ENCODE peak calls at places on chromosomes 5 and 9, in four cellular contexts. One of them, this sample, is unnamed.

GRCh38 chr5:44807269-44807668 is 1.5 kb upstream of the MRPS30 start:
- DNase-seq in caudate nucleus: no peak
- DNase-seq in GM23248: peak; percentile 35
- DNase-seq in BJ: no peak
- DNase-seq in this sample: no peak

GRCh38 chr9:26357803-26358339 is 534.7 kb downstream of the CAAP1 start:
- DNase-seq in caudate nucleus: no peak
- DNase-seq in GM23248: no peak
- DNase-seq in BJ: no peak
- DNase-seq in this sample: no peak

GRCh38 chr5:128109138-128109537 is 25.6 kb downstream of the SLC12A2 start:
- DNase-seq in caudate nucleus: no peak
- DNase-seq in GM23248: no peak
- DNase-seq in BJ: no peak
- DNase-seq in this sample: no peak

GRCh38 chr5:150261231-150261630 is 28.3 kb downstream of the CAMK2A start:
- DNase-seq in caudate nucleus: no peak
- DNase-seq in GM23248: peak; percentile 40
- DNase-seq in BJ: no peak
- DNase-seq in this sample: no peak

GRCh38 chr9:131467214-131467935 is 35.3 kb upstream of the POMT1 start:
- DNase-seq in caudate nucleus: no peak
- DNase-seq in GM23248: no peak
- DNase-seq in BJ: no peak
- DNase-seq in this sample: no peak

GRCh38 chr5:86880344-86880743 is 262.6 kb downstream of the COX7C start:
- DNase-seq in caudate nucleus: no peak
- DNase-seq in GM23248: no peak
- DNase-seq in BJ: no peak
- DNase-seq in this sample: no peak

GRCh38 chr9:112572416-112572815 is 85.8 kb downstream of the KIAA1958 start:
- DNase-seq in caudate nucleus: no peak
- DNase-seq in GM23248: no peak
- DNase-seq in BJ: no peak
- DNase-seq in this sample: no peak

GRCh38 chr5:132644177-132644576 is 13.8 kb upstream of the IL13 start:
- DNase-seq in caudate nucleus: no peak
- DNase-seq in GM23248: no peak
- DNase-seq in BJ: no peak
- DNase-seq in this sample: no peak

GRCh38 chr9:13427587-13427986 is 148.1 kb upstream of the MPDZ start:
- DNase-seq in caudate nucleus: no peak
- DNase-seq in GM23248: peak; percentile 47
- DNase-seq in BJ: no peak
- DNase-seq in this sample: no peak

GRCh38 chr9:114745108-114745848 is 60.6 kb downstream of the TNFSF15 start:
- DNase-seq in caudate nucleus: no peak
- DNase-seq in GM23248: peak; percentile 64
- DNase-seq in BJ: no peak
- DNase-seq in this sample: no peak

GRCh38 chr9:115046786-115047185 is 71.2 kb downstream of the TNC start:
- DNase-seq in caudate nucleus: no peak
- DNase-seq in GM23248: no peak
- DNase-seq in BJ: no peak
- DNase-seq in this sample: no peak

GRCh38 chr5:94153736-94154450 is 412.5 kb upstream of the POU5F2 start:
- DNase-seq in caudate nucleus: peak; percentile 47
- DNase-seq in GM23248: peak; percentile 35
- DNase-seq in BJ: no peak
- DNase-seq in this sample: no peak

GRCh38 chr9:14993061-14993800 is 83.0 kb upstream of the FREM1 start:
- DNase-seq in caudate nucleus: peak; percentile 81
- DNase-seq in GM23248: peak; percentile 99
- DNase-seq in BJ: peak; percentile 2
- DNase-seq in this sample: no peak

GRCh38 chr9:91948061-91948422 is 2.0 kb downstream of the ROR2 start:
- DNase-seq in caudate nucleus: no peak
- DNase-seq in GM23248: peak; percentile 61
- DNase-seq in BJ: no peak
- DNase-seq in this sample: no peak

GRCh38 chr5:176774216-176775171 is 35.9 kb upstream of the UNC5A start:
- DNase-seq in caudate nucleus: no peak
- DNase-seq in GM23248: no peak
- DNase-seq in BJ: no peak
- DNase-seq in this sample: no peak

GRCh38 chr5:133400831-133401351 is 211.4 kb downstream of the FSTL4 start:
- DNase-seq in caudate nucleus: no peak
- DNase-seq in GM23248: no peak
- DNase-seq in BJ: no peak
- DNase-seq in this sample: no peak

GRCh38 chr5:10595305-10595677 is 31.4 kb downstream of the ANKRD33B start:
- DNase-seq in caudate nucleus: no peak
- DNase-seq in GM23248: peak; percentile 83
- DNase-seq in BJ: peak; percentile 26
- DNase-seq in this sample: no peak

This sample was measured in keratinocyte.